ENCODE peak calls at places on chromosomes 7 and 10, in four cellular contexts. N is endothelial cell, M is mucosa of descending colon, R is upper lobe of left lung. H is an unnamed sample.

GRCh38 chr7:152127229-152127628 is 101.8 kb downstream of the GALNT11 start:
- DNase-seq in N (no peak), M (no peak), R (no peak), H (no peak)

GRCh38 chr10:80730522-80730921 is 192.8 kb downstream of the SH2D4B start:
- DNase-seq in N (no peak), M (no peak), R (no peak), H (no peak)

GRCh38 chr10:26781797-26782196 is 79.0 kb downstream of the ABI1 start:
- DNase-seq in N (no peak), M (no peak), R (no peak), H (peak)

GRCh38 chr10:44756235-44756634 is 154.9 kb upstream of the TMEM72 start:
- DNase-seq in N (no peak), M (no peak), R (no peak), H (no peak)

GRCh38 chr10:69217119-69217754 is 2.9 kb upstream of the HKDC1 start:
- DNase-seq in N (no peak), M (no peak), R (no peak), H (no peak)

GRCh38 chr10:15378569-15378968 is 7.5 kb upstream of the FAM171A1 start:
- DNase-seq in N (no peak), M (no peak), R (no peak), H (no peak)

GRCh38 chr10:106500585-106501525 is 663.7 kb downstream of the SORCS1 start:
- DNase-seq in N (no peak), M (no peak), R (no peak), H (no peak)

GRCh38 chr10:116240551-116240950 is 32.5 kb downstream of the GFRA1 start:
- DNase-seq in N (no peak), M (no peak), R (no peak), H (no peak)

GRCh38 chr10:15084502-15084922 is 4.1 kb downstream of the ACBD7 start:
- DNase-seq in N (no peak), M (no peak), R (peak), H (no peak)

GRCh38 chr7:2803342-2803692 is 40.8 kb downstream of the GNA12 start:
- DNase-seq in N (no peak), M (no peak), R (no peak), H (no peak)

GRCh38 chr10:124252097-124252715 is 158.8 kb upstream of the CHST15 start:
- DNase-seq in N (no peak), M (no peak), R (no peak), H (no peak)

GRCh38 chr7:82291931-82292330 is 151.6 kb downstream of the CACNA2D1 start:
- DNase-seq in N (no peak), M (no peak), R (no peak), H (no peak)

GRCh38 chr7:3722396-3722846 is 421.4 kb downstream of the SDK1 start:
- DNase-seq in N (peak), M (no peak), R (no peak), H (peak)

GRCh38 chr10:119253433-119254174 is 46.2 kb downstream of the GRK5 start:
- DNase-seq in N (no peak), M (peak), R (no peak), H (peak)

GRCh38 chr10:115402690-115403089 is 309.5 kb downstream of the ATRNL1 start:
- DNase-seq in N (no peak), M (no peak), R (no peak), H (no peak)

GRCh38 chr10:94084344-94084743 is 90.6 kb downstream of the PLCE1 start:
- DNase-seq in N (no peak), M (no peak), R (no peak), H (no peak)

GRCh38 chr7:134852626-134853025 is 73.2 kb downstream of the CALD1 start:
- DNase-seq in N (no peak), M (no peak), R (no peak), H (no peak)

GRCh38 chr10:130891066-130891465 is 420.5 kb downstream of the TCERG1L start:
- DNase-seq in N (no peak), M (no peak), R (no peak), H (no peak)

GRCh38 chr7:123789200-123789784 is 40.5 kb upstream of the WASL start:
- DNase-seq in N (no peak), M (no peak), R (no peak), H (no peak)

GRCh38 chr7:151814400-151814914 is 62.5 kb downstream of the PRKAG2 start:
- DNase-seq in N (no peak), M (no peak), R (no peak), H (no peak)

GRCh38 chr10:18010050-18010449 is 58.3 kb downstream of the SLC39A12 start:
- DNase-seq in N (no peak), M (no peak), R (no peak), H (no peak)

GRCh38 chr7:42677751-42678231 is 234.1 kb downstream of the C7orf25 start:
- DNase-seq in N (no peak), M (no peak), R (no peak), H (no peak)

GRCh38 chr7:65839846-65840245 is 33.0 kb upstream of the VKORC1L1 start:
- DNase-seq in N (no peak), M (no peak), R (no peak), H (no peak)

GRCh38 chr10:102072867-102073527 is 7.8 kb downstream of the HPS6 start:
- DNase-seq in N (peak), M (no peak), R (peak), H (peak)

GRCh38 chr10:15348579-15348978 is 22.5 kb downstream of the FAM171A1 start:
- DNase-seq in N (no peak), M (no peak), R (no peak), H (no peak)

GRCh38 chr7:155814569-155815276 is 2.5 kb upstream of the SHH start:
- DNase-seq in N (no peak), M (peak), R (no peak), H (no peak)

GRCh38 chr10:58517481-58518355 is 5.0 kb downstream of the BICC1 start:
- DNase-seq in N (no peak), M (no peak), R (no peak), H (no peak)

GRCh38 chr10:21372651-21373410 is 152.7 kb downstream of the SKIDA1 start:
- DNase-seq in N (no peak), M (peak), R (peak), H (peak)

GRCh38 chr10:86953747-86954680 is 3.4 kb downstream of the MMRN2 start:
- DNase-seq in N (peak), M (no peak), R (peak), H (no peak)

GRCh38 chr10:124732931-124733536 is 11.1 kb downstream of the FAM53B start:
- DNase-seq in N (no peak), M (peak), R (peak), H (peak)

GRCh38 chr10:48390933-48391845 is 84.7 kb downstream of the MAPK8 start:
- DNase-seq in N (no peak), M (no peak), R (no peak), H (peak)

GRCh38 chr7:13420711-13421110 is 568.8 kb downstream of the ETV1 start:
- DNase-seq in N (no peak), M (no peak), R (no peak), H (no peak)

GRCh38 chr10:75542902-75543301 is 111.5 kb downstream of the LRMDA start:
- DNase-seq in N (no peak), M (peak), R (no peak), H (no peak)

GRCh38 chr7:139118803-139119485 is 9.4 kb upstream of the ZC3HAV1 start:
- DNase-seq in N (no peak), M (peak), R (no peak), H (peak)

GRCh38 chr10:125148021-125148439 is 12.3 kb downstream of the CTBP2 start:
- DNase-seq in N (no peak), M (no peak), R (peak), H (no peak)

GRCh38 chr7:24401628-24402593 is 117.9 kb downstream of the NPY start:
- DNase-seq in N (no peak), M (no peak), R (no peak), H (no peak)

GRCh38 chr7:2258661-2259365 is 16.8 kb downstream of the NUDT1 start:
- DNase-seq in N (no peak), M (no peak), R (no peak), H (no peak)

GRCh38 chr10:18700555-18700850 is 41.3 kb downstream of the ARL5B start:
- DNase-seq in N (no peak), M (no peak), R (no peak), H (no peak)

DNA sequence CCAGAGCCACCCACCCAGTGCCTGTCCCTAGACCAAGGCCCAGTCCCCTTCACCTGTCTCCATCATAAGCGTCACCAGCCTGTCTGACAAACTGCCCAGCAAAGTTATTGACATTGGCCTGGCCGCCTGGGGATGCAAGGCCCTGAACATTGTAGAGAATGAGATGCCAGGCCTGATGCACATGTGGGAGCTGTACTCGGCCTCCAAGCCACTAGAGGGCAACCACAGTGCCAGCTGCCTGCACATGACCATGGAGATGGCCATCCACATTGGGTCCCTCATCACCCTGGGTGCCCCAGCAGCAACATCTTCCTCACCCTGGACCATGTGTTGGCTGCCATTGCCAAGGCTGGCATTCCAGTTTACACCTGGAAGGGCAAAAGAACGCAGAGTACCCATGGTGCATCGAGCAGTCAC is 63.7 kb upstream of the ANTXRL start:
- DNase-seq in N (no peak), M (no peak), R (no peak), H (peak)
- TF ChIP-seq CTCF in N (no peak), M (no peak), R (no peak), H (peak)

GRCh38 chr7:36887235-36887634 is 162.9 kb upstream of the AOAH start:
- DNase-seq in N (no peak), M (no peak), R (no peak), H (no peak)
- TF ChIP-seq CTCF in N (no peak), M (no peak), R (no peak), H (no peak)

GRCh38 chr7:49855281-49855980 is 82.0 kb downstream of the VWC2 start:
- DNase-seq in N (no peak), M (no peak), R (no peak), H (no peak)

GRCh38 chr7:49845626-49846025 is 72.2 kb downstream of the VWC2 start:
- DNase-seq in N (no peak), M (no peak), R (no peak), H (no peak)

GRCh38 chr7:49848211-49848841 is 74.9 kb downstream of the VWC2 start:
- DNase-seq in N (no peak), M (no peak), R (no peak), H (no peak)

GRCh38 chr7:49852619-49853462 is 79.4 kb downstream of the VWC2 start:
- DNase-seq in N (peak), M (no peak), R (no peak), H (peak)

DNA sequence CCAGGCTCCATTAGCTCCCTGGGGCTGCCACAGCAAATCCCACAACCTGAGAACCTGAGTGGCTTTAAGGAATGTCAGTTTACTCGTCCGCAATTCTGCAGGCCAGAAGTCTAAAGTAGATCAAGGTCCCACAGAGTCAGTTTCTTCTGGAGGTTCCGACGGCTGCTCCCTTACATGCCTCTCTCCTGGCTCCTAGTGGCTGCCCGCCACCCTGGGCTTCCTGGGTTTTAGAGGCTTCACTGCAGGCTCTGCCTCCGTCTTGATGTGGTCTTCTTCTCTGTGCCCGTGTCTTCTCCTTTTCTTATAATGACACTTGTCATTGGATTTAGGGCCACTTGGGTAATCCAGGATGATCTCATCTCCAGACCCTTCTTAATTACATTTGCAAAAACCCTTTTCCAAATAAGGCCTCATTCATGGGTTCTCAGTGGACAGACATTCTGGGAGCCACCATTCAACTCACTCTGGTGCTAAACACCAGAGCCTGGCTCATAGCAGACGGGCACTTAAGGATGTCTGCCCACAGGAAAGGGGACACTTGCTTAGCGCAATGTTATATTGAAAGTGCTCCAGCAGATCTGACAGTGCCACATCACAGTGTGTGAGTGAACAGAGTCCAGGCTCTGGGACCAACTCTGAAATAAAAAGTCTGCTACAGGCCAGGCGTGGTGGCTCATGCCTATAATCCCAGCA is 77.6 kb downstream of the VWC2 start:
- DNase-seq in N (no peak), M (no peak), R (no peak), H (no peak)
- TF ChIP-seq CTCF in N (no peak), M (no peak), R (no peak), H (no peak)

GRCh38 chr7:148527717-148528168 is 62.8 kb upstream of the C7orf33 start:
- DNase-seq in N (peak), M (peak), R (peak), H (peak)
- TF ChIP-seq CTCF in N (peak), M (peak), R (peak), H (peak)

DNA sequence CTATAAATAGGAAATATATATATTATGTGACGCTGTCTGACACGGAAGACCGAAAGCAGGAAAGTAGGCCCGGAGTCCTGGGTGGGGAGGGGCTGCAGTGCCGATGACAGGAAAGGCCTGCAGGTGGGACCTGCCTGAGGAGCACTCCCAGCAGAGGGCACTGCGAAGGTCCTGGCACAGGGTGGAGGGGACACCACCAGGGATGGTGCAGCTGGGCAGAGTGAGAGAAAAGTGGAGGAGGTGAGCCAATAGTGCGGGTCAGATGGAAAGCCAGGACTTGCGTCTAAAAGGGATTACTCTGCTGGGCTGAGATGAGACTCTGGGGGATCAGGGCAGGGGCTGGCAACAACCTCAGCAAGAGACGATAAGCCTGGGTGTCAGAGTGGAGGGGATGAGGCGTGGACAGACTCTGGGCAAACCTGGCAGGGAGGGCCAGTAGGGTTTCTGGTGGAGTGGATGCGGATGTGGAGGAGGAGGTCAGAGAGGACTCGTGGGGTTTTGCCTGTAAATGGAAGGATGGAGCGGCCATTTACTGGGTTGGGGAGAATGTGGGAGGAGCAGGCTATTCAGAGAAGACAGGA is 118.2 kb upstream of the ZNF746 start:
- DNase-seq in N (no peak), M (no peak), R (no peak), H (no peak)
- TF ChIP-seq CTCF in N (no peak), M (no peak), R (no peak), H (no peak)

DNA sequence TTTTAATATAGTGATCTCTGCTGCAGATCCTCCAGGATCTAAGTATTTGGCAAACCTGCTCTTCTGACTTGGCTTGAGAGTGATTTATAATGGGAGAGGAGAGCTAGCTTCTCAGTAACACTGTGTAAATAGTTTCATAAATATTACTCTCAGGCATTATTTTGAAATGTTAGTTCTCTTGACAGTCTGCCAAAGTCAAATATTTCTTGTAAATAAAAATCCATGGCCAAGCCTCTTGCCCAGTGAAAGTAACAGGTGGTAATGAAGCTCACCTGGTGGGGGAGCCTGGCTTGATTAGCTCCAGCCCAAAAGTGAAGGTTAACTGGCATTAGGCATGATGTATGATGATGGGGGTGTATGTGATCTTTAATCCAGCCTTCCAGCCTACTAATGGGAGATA is 1055.9 kb downstream of the KCNMA1 start:
- DNase-seq in N (no peak), M (no peak), R (no peak), H (no peak)
- TF ChIP-seq CTCF in N (no peak), M (no peak), R (no peak), H (no peak)

GRCh38 chr10:127565583-127565982 is 16.5 kb downstream of the NPS start:
- DNase-seq in N (no peak), M (no peak), R (no peak), H (no peak)

GRCh38 chr10:127564644-127565043 is 15.5 kb downstream of the NPS start:
- DNase-seq in N (no peak), M (no peak), R (no peak), H (no peak)

GRCh38 chr10:127569210-127569609 is 20.1 kb downstream of the NPS start:
- DNase-seq in N (no peak), M (no peak), R (no peak), H (no peak)

GRCh38 chr10:127563718-127564553 is 14.8 kb downstream of the NPS start:
- DNase-seq in N (peak), M (no peak), R (peak), H (peak)
- TF ChIP-seq CTCF in N (peak), M (peak), R (no peak), H (peak)

DNA sequence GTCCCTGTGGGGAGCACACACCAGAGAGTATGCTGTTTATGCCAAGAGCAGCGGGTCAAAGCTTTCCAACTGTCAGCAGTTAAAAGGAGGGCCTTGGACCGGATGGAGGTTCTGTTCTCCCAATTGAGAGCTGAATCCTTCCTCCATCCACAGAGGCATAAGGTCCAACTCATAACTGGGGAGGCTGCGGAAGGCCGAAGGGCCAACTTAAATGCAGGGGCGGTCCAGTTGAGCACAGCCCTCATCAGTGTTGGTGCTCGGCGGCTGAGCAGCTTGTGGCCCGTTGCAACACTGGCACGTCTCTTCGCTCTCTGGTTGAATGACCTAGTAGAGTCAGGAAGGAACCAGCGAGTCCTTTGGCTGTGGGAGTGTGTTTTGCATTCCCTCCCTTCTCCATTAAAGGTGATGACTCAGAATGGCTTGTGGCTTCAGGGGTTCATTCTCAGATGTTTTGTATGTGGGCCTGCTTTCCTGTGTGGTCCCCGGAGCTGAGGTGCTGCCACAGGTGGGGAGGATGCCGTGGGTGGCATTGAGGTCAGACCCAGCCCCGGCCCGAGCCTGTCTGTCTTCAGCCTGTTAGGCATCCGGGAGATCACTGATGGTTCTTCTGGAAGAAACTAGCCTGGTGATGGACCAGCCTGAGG is 44.8 kb upstream of the DMBT1 start:
- DNase-seq in N (no peak), M (peak), R (no peak), H (peak)
- TF ChIP-seq CTCF in N (no peak), M (no peak), R (no peak), H (no peak)